ENCODE peak calls at places on chromosomes 2 and 18, in five cellular contexts. F is HEK293T, A is NCI-H510A, M is tibial artery, H is NCI-H774. C is an unnamed sample.

GRCh38 chr2:39515273-39515896 is 78.3 kb upstream of the MAP4K3 start:
- DNase-seq in F (no peak), H (no peak), A (no peak), M (no peak), C (no peak)

GRCh38 chr2:54879598-54880355 is 156.3 kb downstream of the EML6 start:
- DNase-seq in F (no peak), A (no peak), H (no peak), M (no peak), C (no peak)

GRCh38 chr2:144670080-144670479 is 150.2 kb upstream of the ZEB2 start:
- DNase-seq in M (no peak), F (peak; percentile 22), A (no peak), H (no peak), C (no peak)

GRCh38 chr2:230153390-230153976 is 66.3 kb downstream of the SP110 start:
- DNase-seq in H (no peak), F (no peak), M (no peak), A (no peak), C (peak; percentile 44)

GRCh38 chr2:120984452-120985173 is 248.9 kb downstream of the GLI2 start:
- DNase-seq in F (no peak), M (no peak), H (no peak), A (no peak), C (no peak)

GRCh38 chr2:156385242-156385641 is 50.9 kb upstream of the GPD2 start:
- DNase-seq in F (no peak), H (no peak), M (no peak), A (no peak), C (no peak)

GRCh38 chr18:74528478-74528877 is 5.8 kb upstream of the CNDP1 start:
- DNase-seq in H (no peak), A (no peak), M (no peak), F (no peak), C (no peak)

GRCh38 chr18:75071866-75072671 is 136.9 kb downstream of the PTGR3 start:
- DNase-seq in A (no peak), M (no peak), F (no peak), H (no peak), C (peak; percentile 49)

C was measured in osteocyte.